ENCODE peak calls at places on chromosomes 13 and 19, in ten cellular contexts. V, X, U, P, C, B, Z, M, J and I are unnamed samples.

GRCh38 chr19:39419003-39419402 is 6.5 kb downstream of the PLEKHG2 start:
- DNase-seq in J (no peak), C (peak), Z (no peak), B (no peak), V (no peak), P (no peak), M (no peak), X (no peak), U (no peak), I (no peak)

GRCh38 chr13:113771709-113772331 is 12.8 kb downstream of the TMEM255B start:
- DNase-seq in P (no peak), B (no peak), M (no peak), J (no peak), U (no peak), V (no peak), X (no peak), C (no peak), Z (no peak), I (peak)

GRCh38 chr13:44211753-44212152 is 161.9 kb upstream of the SERP2 start:
- DNase-seq in M (no peak), C (no peak), P (no peak), V (no peak), U (no peak), J (no peak), X (no peak), B (no peak), Z (no peak), I (no peak)

GRCh38 chr13:95154441-95154886 is 146.8 kb downstream of the ABCC4 start:
- DNase-seq in J (no peak), U (no peak), M (peak), X (no peak), V (no peak), C (no peak), P (no peak), Z (no peak), B (peak), I (no peak)

GRCh38 chr13:114309086-114309485 is 5.2 kb upstream of the CHAMP1 start:
- DNase-seq in X (no peak), J (no peak), P (no peak), V (no peak), Z (no peak), U (no peak), C (no peak), B (no peak), M (no peak), I (no peak)

GRCh38 chr19:18107235-18108083 is 9.9 kb downstream of the MAST3 start:
- DNase-seq in V (no peak), B (no peak), U (no peak), P (no peak), J (no peak), M (no peak), X (no peak), Z (no peak), C (no peak), I (no peak)

GRCh38 chr13:113324336-113324882 is 27.4 kb downstream of the LAMP1 start:
- DNase-seq in Z (no peak), U (no peak), X (peak), B (no peak), P (no peak), V (no peak), J (no peak), M (no peak), C (no peak), I (no peak)

GRCh38 chr13:25874907-25875306 is 176.9 kb downstream of the SHISA2 start:
- DNase-seq in P (no peak), M (no peak), J (no peak), V (no peak), X (no peak), B (no peak), C (peak), U (no peak), Z (no peak), I (no peak)

GRCh38 chr13:68808456-68808855 is 1299.2 kb upstream of the ATXN8OS start:
- DNase-seq in U (no peak), P (no peak), Z (no peak), X (no peak), C (no peak), M (peak), J (no peak), B (no peak), V (no peak), I (no peak)

GRCh38 chr13:45831851-45832250 is 19.7 kb downstream of the SIAH3 start:
- DNase-seq in P (no peak), X (no peak), C (no peak), M (no peak), B (no peak), U (no peak), Z (no peak), J (no peak), V (no peak), I (no peak)

GRCh38 chr13:49466240-49466914 is 22.3 kb downstream of the SETDB2 start:
- DNase-seq in X (no peak), C (no peak), M (no peak), U (no peak), P (no peak), Z (no peak), B (no peak), J (no peak), V (no peak), I (no peak)

GRCh38 chr19:13015361-13016231 is 20.3 kb downstream of the NFIX start:
- DNase-seq in C (no peak), X (no peak), P (no peak), M (peak), U (no peak), Z (no peak), V (no peak), B (peak), J (no peak), I (no peak)

GRCh38 chr13:26476111-26476743 is 81.3 kb upstream of the WASF3 start:
- DNase-seq in M (peak), V (peak), B (peak), Z (no peak), J (no peak), X (peak), C (peak), P (no peak), U (no peak), I (peak)

GRCh38 chr13:95497307-95497943 is 55.1 kb upstream of the CLDN10 start:
- DNase-seq in Z (no peak), J (no peak), X (no peak), M (peak), U (no peak), V (no peak), B (no peak), C (no peak), P (no peak), I (peak)

GRCh38 chr13:41254902-41255301 is 8.5 kb downstream of the MTRF1 start:
- DNase-seq in J (no peak), C (no peak), Z (no peak), U (no peak), V (no peak), P (no peak), B (no peak), X (no peak), M (no peak), I (no peak)

GRCh38 chr19:5504115-5504514 is 48.9 kb downstream of the ZNRF4 start:
- DNase-seq in C (no peak), P (no peak), B (no peak), Z (no peak), U (no peak), V (no peak), M (no peak), J (no peak), X (no peak), I (no peak)

GRCh38 chr19:18502633-18503294 is 19.1 kb downstream of the ELL start:
- DNase-seq in J (no peak), B (no peak), Z (no peak), M (no peak), V (no peak), U (no peak), P (no peak), X (peak), C (no peak), I (no peak)

GRCh38 chr19:12881172-12881808 is at the start of gene DNASE2:
- DNase-seq in C (peak), Z (peak), J (peak), X (peak), V (peak), U (peak), B (peak), M (peak), P (peak), I (peak)

GRCh38 chr19:14310055-14310454 is 71.2 kb upstream of the ADGRE5 start:
- DNase-seq in C (no peak), J (no peak), V (no peak), Z (peak), P (no peak), M (no peak), U (no peak), B (no peak), X (no peak), I (no peak)

GRCh38 chr19:16127776-16128371 is 15.6 kb upstream of the HSH2D start:
- DNase-seq in X (no peak), M (no peak), U (no peak), V (no peak), Z (no peak), J (no peak), B (no peak), C (no peak), P (no peak), I (no peak)

GRCh38 chr13:113145911-113146598 is 12.4 kb upstream of the PROZ start:
- DNase-seq in V (no peak), M (no peak), P (no peak), U (no peak), J (no peak), C (no peak), B (no peak), X (no peak), Z (no peak), I (no peak)

GRCh38 chr19:1825909-1826556 is 14.0 kb upstream of the ATP8B3 start:
- DNase-seq in C (peak), M (peak), U (peak), Z (peak), B (peak), X (peak), P (peak), V (no peak), J (peak), I (peak)

GRCh38 chr13:26719356-26719945 is 41.1 kb downstream of the GPR12 start:
- DNase-seq in C (no peak), J (no peak), P (no peak), V (no peak), X (no peak), B (peak), U (no peak), M (no peak), Z (no peak), I (peak)

GRCh38 chr19:14149509-14149994 is 13.2 kb upstream of the ASF1B start:
- DNase-seq in C (no peak), M (peak), X (peak), Z (peak), V (peak), B (peak), U (no peak), J (no peak), P (no peak), I (peak)

GRCh38 chr19:17488593-17489391 is 18.5 kb downstream of the SLC27A1 start:
- DNase-seq in X (peak), M (peak), C (peak), P (no peak), Z (peak), U (peak), V (peak), B (peak), J (no peak), I (peak)

GRCh38 chr19:34904521-34904845 is 22.2 kb upstream of the ZNF30 start:
- DNase-seq in B (no peak), V (no peak), U (no peak), Z (no peak), C (no peak), M (no peak), X (no peak), J (no peak), P (no peak), I (no peak)

GRCh38 chr19:44142014-44142523 is 715 bp downstream of the ZNF234 start:
- DNase-seq in V (no peak), P (no peak), C (peak), Z (peak), X (peak), B (peak), U (no peak), M (peak), J (no peak), I (peak)

GRCh38 chr13:47351798-47352197 is 454.9 kb upstream of the HTR2A start:
- DNase-seq in M (no peak), P (no peak), Z (no peak), B (no peak), J (no peak), X (no peak), U (no peak), C (no peak), V (no peak), I (no peak)

GRCh38 chr19:46442808-46443450 is 14.2 kb upstream of the PNMA8C start:
- DNase-seq in X (no peak), V (no peak), B (peak), C (peak), Z (no peak), U (no peak), J (peak), P (peak), M (peak), I (peak)

GRCh38 chr19:48696353-48697010 is 711 bp downstream of the FUT2 start:
- DNase-seq in C (peak), M (no peak), X (no peak), P (no peak), U (no peak), V (peak), Z (no peak), J (no peak), B (peak), I (no peak)

GRCh38 chr13:113041293-113041690 is 64.3 kb upstream of the F7 start:
- DNase-seq in Z (no peak), J (no peak), B (no peak), P (no peak), X (no peak), U (no peak), M (no peak), V (peak), C (no peak), I (no peak)